ENCODE peak calls at places on chromosomes 3 and 15, in six cellular contexts. J is IMR-90, G is H9, H is mesenchymal stem cell, R is H1, B is mesendoderm. U is an unnamed sample.

GRCh38 chr15:66730168-66731014 is 28.4 kb downstream of the SMAD6 start:
- DNase-seq in J (peak), G (no peak), H (peak), R (no peak), B (no peak), U (no peak)

GRCh38 chr3:97871206-97871605 is 49.4 kb downstream of the CRYBG3 start:
- DNase-seq in J (peak), G (no peak), H (no peak), R (no peak), B (no peak), U (no peak)

GRCh38 chr15:87572381-87572780 is 684.2 kb downstream of the NTRK3 start:
- DNase-seq in J (no peak), G (no peak), H (no peak), R (no peak), B (peak), U (no peak)

GRCh38 chr3:171358891-171359218 is 101.3 kb downstream of the TNIK start:
- DNase-seq in J (no peak), G (no peak), H (no peak), R (no peak), B (no peak), U (no peak)

GRCh38 chr3:10017636-10018292 is 8.5 kb upstream of the FANCD2 start:
- DNase-seq in J (peak), G (no peak), H (peak), R (no peak), B (no peak), U (no peak)

GRCh38 chr3:71210257-71211002 is 373.1 kb downstream of the FOXP1 start:
- DNase-seq in J (peak), G (no peak), H (peak), R (no peak), B (peak), U (no peak)

GRCh38 chr15:66766282-66767228 is 64.5 kb downstream of the SMAD6 start:
- DNase-seq in J (peak), G (no peak), H (peak), R (no peak), B (no peak), U (no peak)

GRCh38 chr15:88985547-88986393 is 72.6 kb upstream of the MFGE8 start:
- DNase-seq in J (no peak), G (peak), H (no peak), R (peak), B (peak), U (no peak)

GRCh38 chr3:25171118-25171912 is 256.7 kb upstream of the RARB start:
- DNase-seq in J (no peak), G (no peak), H (no peak), R (no peak), B (no peak), U (peak)

GRCh38 chr15:97026781-97027180 is 696.3 kb downstream of the NR2F2 start:
- DNase-seq in J (no peak), G (no peak), H (no peak), R (no peak), B (peak), U (no peak)

GRCh38 chr3:145898487-145898886 is 262.5 kb downstream of the PLOD2 start:
- DNase-seq in J (no peak), G (no peak), H (peak), R (no peak), B (peak), U (no peak)

GRCh38 chr3:54600441-54601204 is 327.2 kb downstream of the LRTM1 start:
- DNase-seq in J (no peak), G (no peak), H (no peak), R (peak), B (peak), U (no peak)

GRCh38 chr3:48516571-48516970 is 12.6 kb upstream of the SHISA5 start:
- DNase-seq in J (no peak), G (no peak), H (no peak), R (peak), B (no peak), U (no peak)

GRCh38 chr3:24316887-24317383 is 177.7 kb downstream of the THRB start:
- DNase-seq in J (no peak), G (no peak), H (peak), R (no peak), B (no peak), U (no peak)

GRCh38 chr3:179330438-179330837 is 7.6 kb downstream of the ZNF639 start:
- DNase-seq in J (peak), G (no peak), H (peak), R (no peak), B (no peak), U (no peak)

GRCh38 chr3:184039414-184039813 is 7.9 kb downstream of the HTR3D start:
- DNase-seq in J (no peak), G (no peak), H (peak), R (no peak), B (no peak), U (no peak)

GRCh38 chr3:196197524-196197923 is 13.7 kb downstream of the ZDHHC19 start:
- DNase-seq in J (no peak), G (no peak), H (no peak), R (no peak), B (no peak), U (no peak)

GRCh38 chr15:73225358-73226015 is 143.3 kb downstream of the HCN4 start:
- DNase-seq in J (no peak), G (peak), H (no peak), R (peak), B (peak), U (no peak)

GRCh38 chr15:88646951-88647350 is 8.1 kb downstream of the ISG20 start:
- DNase-seq in J (no peak), G (peak), H (no peak), R (peak), B (no peak), U (no peak)

GRCh38 chr15:101447168-101447533 is 42.4 kb downstream of the PCSK6 start:
- DNase-seq in J (no peak), G (no peak), H (no peak), R (no peak), B (no peak), U (no peak)
- H2BK15ac ChIP-seq in J (no peak), G (no peak), H (no peak), R (no peak), B (no peak), U (no peak)

DNA sequence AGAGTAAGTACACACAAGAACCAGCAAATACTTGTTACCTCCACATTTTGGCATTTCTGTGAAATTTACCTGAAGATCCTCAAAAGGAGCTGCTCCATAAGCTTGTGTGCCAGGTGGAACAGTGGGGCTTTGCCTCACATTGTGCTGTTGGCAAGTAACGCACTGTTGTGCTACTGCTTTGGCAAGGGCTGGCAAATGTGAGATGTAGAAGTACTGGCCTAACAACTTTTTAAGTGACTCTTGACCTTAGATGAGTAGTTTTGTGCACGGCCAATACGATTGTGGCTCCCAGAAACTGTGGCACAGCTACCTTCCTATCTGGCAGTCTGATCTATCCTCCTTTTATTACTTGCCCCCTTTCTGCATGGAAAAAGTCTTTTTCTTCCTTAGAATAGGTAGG is 337.0 kb downstream of the KCNH8 start:
- DNase-seq in J (no peak), G (no peak), H (no peak), R (no peak), B (no peak), U (no peak)
- H2BK15ac ChIP-seq in J (no peak), G (no peak), H (no peak), R (no peak), B (no peak), U (no peak)

GRCh38 chr15:51622269-51623180 is at the start of gene DMXL2:
- DNase-seq in J (peak), G (peak), H (peak), R (peak), B (peak), U (peak)
- H2BK15ac ChIP-seq in J (no peak), G (no peak), H (peak), R (peak), B (no peak), U (peak)

GRCh38 chr3:135559802-135560201 is 405.7 kb upstream of the PPP2R3A start:
- DNase-seq in J (no peak), G (no peak), H (no peak), R (no peak), B (no peak), U (no peak)
- H2BK15ac ChIP-seq in J (no peak), G (no peak), H (no peak), R (no peak), B (no peak), U (no peak)

DNA sequence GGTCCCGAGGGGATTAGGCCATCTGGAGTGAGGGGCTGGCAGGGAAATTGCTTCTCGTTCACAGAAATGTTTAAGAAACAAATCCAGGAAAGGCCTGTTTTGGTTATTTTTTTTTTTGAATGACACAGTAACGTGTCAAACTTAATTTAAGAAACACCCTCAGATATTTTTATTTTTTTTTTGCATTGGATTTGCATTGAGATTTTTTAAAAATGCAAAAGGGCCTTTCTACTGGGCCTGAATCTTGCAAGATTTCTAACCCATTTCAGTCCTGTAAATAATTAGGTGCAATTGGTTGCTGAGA is 25.0 kb upstream of the KLF13 start:
- DNase-seq in J (no peak), G (no peak), H (no peak), R (no peak), B (no peak), U (no peak)
- H2BK15ac ChIP-seq in J (no peak), G (no peak), H (no peak), R (peak), B (no peak), U (no peak)

GRCh38 chr15:42444415-42445063 is 46.4 kb downstream of the ZNF106 start:
- DNase-seq in J (no peak), G (peak), H (peak), R (no peak), B (peak), U (no peak)

GRCh38 chr15:42448281-42448680 is 42.7 kb downstream of the ZNF106 start:
- DNase-seq in J (no peak), G (no peak), H (no peak), R (no peak), B (no peak), U (no peak)

GRCh38 chr15:42449770-42450433 is 41.0 kb downstream of the ZNF106 start:
- DNase-seq in J (no peak), G (no peak), H (no peak), R (no peak), B (no peak), U (no peak)

GRCh38 chr15:42450434-42450790 is 40.5 kb downstream of the ZNF106 start:
- DNase-seq in J (no peak), G (no peak), H (no peak), R (no peak), B (no peak), U (no peak)

GRCh38 chr15:42447599-42447998 is 43.3 kb downstream of the ZNF106 start:
- DNase-seq in J (no peak), G (no peak), H (no peak), R (no peak), B (no peak), U (no peak)
- H2BK15ac ChIP-seq in J (no peak), G (no peak), H (no peak), R (no peak), B (no peak), U (no peak)

DNA sequence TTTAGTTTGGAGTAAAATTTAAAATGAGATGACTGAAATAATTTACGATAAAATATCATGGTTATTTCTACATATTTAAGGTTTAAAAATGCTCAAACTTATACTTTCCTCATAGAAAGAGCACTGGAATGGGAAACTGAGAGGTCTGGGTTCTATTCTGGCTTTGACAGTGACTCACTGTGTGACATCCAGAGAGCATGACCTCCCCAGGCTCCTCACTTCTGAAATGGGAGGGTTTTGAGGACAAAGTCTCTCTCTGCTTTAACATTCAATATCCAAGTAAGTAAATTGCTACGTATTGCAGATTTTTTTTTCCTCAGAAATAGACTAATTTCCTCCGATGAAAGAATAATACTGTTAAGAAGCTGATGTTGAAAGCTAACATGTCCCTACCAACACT is 234.7 kb downstream of the TIGIT start:
- DNase-seq in J (no peak), G (no peak), H (no peak), R (no peak), B (no peak), U (no peak)
- H2BK15ac ChIP-seq in J (no peak), G (no peak), H (no peak), R (no peak), B (no peak), U (no peak)

GRCh38 chr3:133158686-133159085 is 120.5 kb downstream of the TMEM108 start:
- DNase-seq in J (no peak), G (no peak), H (no peak), R (no peak), B (no peak), U (no peak)
- H2BK15ac ChIP-seq in J (no peak), G (no peak), H (no peak), R (no peak), B (no peak), U (no peak)

GRCh38 chr3:56303508-56303907 is 164.8 kb downstream of the ERC2 start:
- DNase-seq in J (peak), G (peak), H (peak), R (peak), B (peak), U (peak)
- H2BK15ac ChIP-seq in J (no peak), G (no peak), H (no peak), R (no peak), B (no peak), U (no peak)

DNA sequence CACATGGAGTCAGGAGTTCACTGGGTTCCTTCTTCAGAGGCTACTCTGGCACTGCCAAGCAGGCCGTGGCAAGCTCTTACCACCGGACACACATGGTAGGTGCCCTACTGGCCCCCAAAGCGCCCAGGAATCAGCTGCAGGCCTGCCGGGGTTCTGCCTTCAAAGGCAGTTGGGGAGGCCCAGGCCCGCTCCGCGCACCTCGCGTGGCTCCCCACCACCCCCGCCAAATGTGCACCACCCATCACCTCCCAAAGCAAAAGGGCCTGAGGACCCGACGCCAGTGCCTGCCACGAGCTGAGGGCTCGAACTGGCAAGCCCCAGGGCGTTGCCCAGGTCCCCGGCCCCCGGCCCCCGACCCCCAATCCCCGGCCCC is 669 bp downstream of the POMGNT2 start:
- DNase-seq in J (no peak), G (no peak), H (no peak), R (peak), B (no peak), U (no peak)
- H2BK15ac ChIP-seq in J (no peak), G (no peak), H (no peak), R (no peak), B (no peak), U (no peak)